ENCODE peak calls at places on chromosomes 16 and 17, in six cellular contexts. U is mesendoderm, T is IMR-90, P is mesenchymal stem cell, K is H9, E is H1. N is an unnamed sample.

GRCh38 chr16:12998376-12999085 is 97.1 kb downstream of the SHISA9 start:
- DNase-seq in U (no peak), T (no peak), P (no peak), K (no peak), E (no peak), N (no peak)

GRCh38 chr16:88899901-88900648 is 33.6 kb upstream of the PABPN1L start:
- DNase-seq in U (no peak), T (no peak), P (no peak), K (no peak), E (no peak), N (no peak)

GRCh38 chr16:70663524-70664324 is 17.4 kb downstream of the IL34 start:
- DNase-seq in U (no peak), T (no peak), P (no peak), K (peak; percentile 28), E (no peak), N (no peak)

GRCh38 chr17:81130385-81131288 is 34.7 kb upstream of the PVALEF start:
- DNase-seq in U (no peak), T (no peak), P (no peak), K (no peak), E (no peak), N (peak; percentile 43)

GRCh38 chr17:49486012-49486641 is 9.0 kb upstream of the NGFR start:
- DNase-seq in U (peak; percentile 98), T (no peak), P (no peak), K (peak; percentile 99), E (peak; percentile 75), N (peak; percentile 56)

GRCh38 chr16:84329016-84329415 is 34.3 kb downstream of the WFDC1 start:
- DNase-seq in U (no peak), T (no peak), P (no peak), K (no peak), E (no peak), N (no peak)

GRCh38 chr16:3646348-3646920 is 8.1 kb upstream of the DNASE1 start:
- DNase-seq in U (peak; percentile 16), T (peak; percentile 23), P (peak; percentile 20), K (no peak), E (no peak), N (no peak)

GRCh38 chr16:72876221-72876620 is 171.7 kb downstream of the ZFHX3 start:
- DNase-seq in U (no peak), T (peak; percentile 94), P (peak; percentile 87), K (no peak), E (no peak), N (no peak)

GRCh38 chr17:17669851-17670232 is 11.4 kb upstream of the RAI1 start:
- DNase-seq in U (no peak), T (no peak), P (no peak), K (no peak), E (no peak), N (no peak)

GRCh38 chr16:68416057-68417046 is 32.0 kb downstream of the SMPD3 start:
- DNase-seq in U (no peak), T (no peak), P (no peak), K (no peak), E (no peak), N (no peak)

DNA sequence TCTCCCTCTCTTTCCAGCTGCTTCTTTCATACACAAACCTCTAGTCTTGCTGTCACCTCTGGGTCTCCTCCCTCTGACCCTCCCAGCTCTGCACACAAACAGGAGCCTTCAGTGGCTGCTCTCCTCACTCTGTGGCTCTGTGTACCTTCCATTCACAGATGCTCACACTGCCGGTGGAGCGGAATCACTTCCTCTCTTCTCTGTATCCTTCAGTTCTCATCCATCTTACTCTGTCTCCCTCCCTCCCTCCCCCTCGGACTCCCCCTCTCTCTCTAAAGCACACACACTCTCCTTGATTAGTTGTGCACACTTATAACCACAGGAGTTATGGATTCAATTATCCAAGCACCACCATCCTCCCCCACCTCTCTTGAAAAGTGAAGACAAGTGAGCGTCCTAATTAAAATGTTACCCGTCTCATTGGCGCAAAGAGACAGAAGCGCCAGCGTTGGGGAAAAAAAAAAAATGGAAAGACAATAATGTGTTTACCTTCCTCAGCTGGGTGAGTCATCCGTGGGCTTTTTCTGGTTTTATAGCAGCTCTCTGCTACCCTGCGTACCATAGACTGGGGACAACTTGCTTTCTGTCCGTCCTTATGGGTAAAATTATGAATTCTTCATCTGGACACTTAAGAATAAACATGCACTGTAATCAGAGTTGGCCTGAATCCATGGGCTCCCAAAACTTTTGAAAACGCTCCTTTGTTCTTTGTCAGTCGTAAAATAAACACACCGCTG is 90.9 kb downstream of the SHISA6 start:
- DNase-seq in U (no peak), T (no peak), P (no peak), K (no peak), E (no peak), N (no peak)
- H2BK15ac ChIP-seq in U (no peak overlapping the region), T (no peak overlapping the region), P (no peak overlapping the region), K (no peak overlapping the region), E (peak overlapping the region; percentile 73), N (no peak overlapping the region)

DNA sequence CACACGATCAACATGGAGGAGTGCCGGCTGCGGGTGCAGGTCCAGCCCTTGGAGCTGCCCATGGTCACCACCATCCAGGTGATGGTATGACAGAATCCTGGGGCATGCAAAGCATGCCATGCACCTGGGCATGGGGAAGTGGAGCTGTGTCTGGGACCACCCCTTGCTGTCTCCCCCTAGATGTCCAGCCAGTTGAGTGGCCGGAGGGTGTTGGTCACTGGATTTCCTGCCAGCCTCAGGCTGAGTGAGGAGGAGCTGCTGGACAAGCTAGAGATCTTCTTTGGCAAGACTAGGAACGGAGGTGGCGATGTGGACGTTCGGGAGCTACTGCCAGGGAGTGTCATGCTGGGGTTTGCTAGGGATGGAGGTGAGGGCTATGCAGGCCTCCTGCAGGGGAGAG is 6.7 kb downstream of the IFI35 start:
- DNase-seq in U (no peak), T (no peak), P (no peak), K (no peak), E (no peak), N (no peak)
- H2BK15ac ChIP-seq in U (no peak overlapping the region), T (no peak overlapping the region), P (no peak overlapping the region), K (no peak overlapping the region), E (peak overlapping the region; percentile 78), N (no peak overlapping the region)

GRCh38 chr17:58968662-58969061 is 138.0 kb downstream of the TRIM37 start:
- DNase-seq in U (no peak), T (peak; percentile 12), P (no peak), K (no peak), E (no peak), N (no peak)

GRCh38 chr17:58969612-58970011 is 137.1 kb downstream of the TRIM37 start:
- DNase-seq in U (no peak), T (peak; percentile 54), P (no peak), K (no peak), E (no peak), N (no peak)

GRCh38 chr17:58966208-58966607 is 140.5 kb downstream of the TRIM37 start:
- DNase-seq in U (no peak), T (no peak), P (no peak), K (no peak), E (no peak), N (no peak)

GRCh38 chr17:58969156-58969555 is 137.5 kb downstream of the TRIM37 start:
- DNase-seq in U (no peak), T (no peak), P (no peak), K (no peak), E (no peak), N (no peak)

DNA sequence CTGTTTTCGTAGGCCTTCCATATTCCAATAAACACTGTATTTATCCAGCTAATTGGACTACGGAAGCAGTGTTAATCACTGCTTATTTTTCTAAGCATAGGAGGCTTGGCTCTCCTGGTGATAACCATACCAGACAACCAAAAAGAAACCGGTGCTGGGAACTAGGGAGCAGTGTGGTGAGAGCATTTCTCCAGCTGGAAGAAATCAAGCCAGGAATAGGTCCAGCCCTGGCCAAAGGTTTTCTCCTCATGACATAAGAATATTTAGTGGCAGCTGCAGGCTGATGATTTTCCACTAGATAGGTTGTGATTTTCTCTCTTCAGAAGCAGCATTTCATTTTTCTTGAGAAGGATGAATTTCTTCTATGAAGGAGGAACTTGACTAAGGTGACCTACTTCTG is 141.5 kb downstream of the TRIM37 start:
- DNase-seq in U (no peak), T (no peak), P (no peak), K (no peak), E (no peak), N (no peak)
- H2BK15ac ChIP-seq in U (no peak overlapping the region), T (no peak overlapping the region), P (no peak overlapping the region), K (no peak overlapping the region), E (no peak overlapping the region), N (no peak overlapping the region)

GRCh38 chr16:50309156-50309526 is 42.8 kb downstream of the ADCY7 start:
- DNase-seq in U (no peak), T (no peak), P (no peak), K (no peak), E (no peak), N (no peak)

GRCh38 chr16:50309527-50310307 is 43.4 kb downstream of the ADCY7 start:
- DNase-seq in U (no peak), T (no peak), P (no peak), K (no peak), E (no peak), N (no peak)

GRCh38 chr16:50306287-50306686 is 39.9 kb downstream of the ADCY7 start:
- DNase-seq in U (no peak), T (no peak), P (no peak), K (no peak), E (no peak), N (no peak)

GRCh38 chr16:50310308-50311133 is 44.2 kb downstream of the ADCY7 start:
- DNase-seq in U (no peak), T (no peak), P (no peak), K (peak; percentile 41), E (no peak), N (no peak)

GRCh38 chr16:50308237-50308965 is 42.0 kb downstream of the ADCY7 start:
- DNase-seq in U (no peak), T (no peak), P (no peak), K (no peak), E (no peak), N (no peak)
- H2BK15ac ChIP-seq in U (no peak overlapping the region), T (no peak overlapping the region), P (no peak overlapping the region), K (no peak overlapping the region), E (no peak overlapping the region), N (no peak overlapping the region)

GRCh38 chr16:29947897-29948296 is 14.0 kb upstream of the TMEM219 start:
- DNase-seq in U (no peak), T (no peak), P (no peak), K (no peak), E (no peak), N (no peak)
- H2BK15ac ChIP-seq in U (no peak overlapping the region), T (no peak overlapping the region), P (no peak overlapping the region), K (no peak overlapping the region), E (no peak overlapping the region), N (no peak overlapping the region)

GRCh38 chr17:38416840-38417209 is 11.4 kb upstream of the ARHGAP23 start:
- DNase-seq in U (no peak), T (no peak), P (no peak), K (no peak), E (no peak), N (no peak)
- H2BK15ac ChIP-seq in U (no peak overlapping the region), T (no peak overlapping the region), P (no peak overlapping the region), K (no peak overlapping the region), E (peak overlapping the region; percentile 90), N (no peak overlapping the region)

GRCh38 chr17:41683441-41684007 is 5.2 kb upstream of the EIF1 start:
- DNase-seq in U (no peak), T (no peak), P (no peak), K (no peak), E (no peak), N (no peak)

GRCh38 chr17:41684050-41684449 is 4.6 kb upstream of the EIF1 start:
- DNase-seq in U (no peak), T (no peak), P (no peak), K (no peak), E (no peak), N (no peak)

GRCh38 chr17:41681776-41682175 is 6.9 kb upstream of the EIF1 start:
- DNase-seq in U (no peak), T (no peak), P (no peak), K (no peak), E (no peak), N (no peak)

GRCh38 chr17:41680426-41681040 is 8.2 kb upstream of the EIF1 start:
- DNase-seq in U (no peak), T (no peak), P (no peak), K (no peak), E (no peak), N (no peak)

GRCh38 chr17:41682611-41683010 is 6.1 kb upstream of the EIF1 start:
- DNase-seq in U (no peak), T (no peak), P (no peak), K (no peak), E (no peak), N (no peak)
- H2BK15ac ChIP-seq in U (no peak overlapping the region), T (no peak overlapping the region), P (no peak overlapping the region), K (no peak overlapping the region), E (no peak overlapping the region), N (no peak overlapping the region)

N was measured in neuronal stem cell.